ENCODE peak calls at places on chromosomes 7 and 10, in nine cellular contexts. E is NCI-H1092, P is mucosa of descending colon, L is astrocyte of the spinal cord, S is sigmoid colon, O is hepatic stellate cell, A is EL, I is fibroblast of the conjunctiva, R is tibial nerve. Z is an unnamed sample.

GRCh38 chr7:22002731-22003130 is 57.0 kb upstream of the CDCA7L start:
- DNase-seq in E (no peak), P (no peak), L (no peak), S (no peak), O (no peak), A (no peak), I (no peak), R (no peak), Z (no peak)

GRCh38 chr10:36783400-36783799 is 342.0 kb upstream of the ANKRD30A start:
- DNase-seq in E (no peak), P (no peak), L (no peak), S (no peak), O (no peak), A (no peak), I (no peak), R (no peak), Z (no peak)

GRCh38 chr10:49189422-49189821 is 1.2 kb upstream of the TMEM273 start:
- DNase-seq in E (no peak), P (no peak), L (no peak), S (no peak), O (no peak), A (no peak), I (no peak), R (no peak), Z (no peak)

GRCh38 chr7:15891151-15891842 is 204.8 kb upstream of the MEOX2 start:
- DNase-seq in E (no peak), P (no peak), L (peak; percentile 72), S (no peak), O (peak; percentile 16), A (peak; percentile 59), I (no peak), R (no peak), Z (peak; percentile 11)

GRCh38 chr7:122881324-122881723 is 4.9 kb downstream of the CADPS2 start:
- DNase-seq in E (no peak), P (no peak), L (no peak), S (no peak), O (no peak), A (no peak), I (no peak), R (no peak), Z (no peak)

GRCh38 chr10:107072786-107073185 is 91.7 kb downstream of the SORCS1 start:
- DNase-seq in E (no peak), P (no peak), L (no peak), S (no peak), O (no peak), A (no peak), I (no peak), R (no peak), Z (no peak)

GRCh38 chr7:138982204-138982623 is 1.0 kb upstream of the KIAA1549 start:
- DNase-seq in E (no peak), P (no peak), L (no peak), S (no peak), O (no peak), A (peak; percentile 4), I (no peak), R (no peak), Z (no peak)

GRCh38 chr7:22943997-22944396 is 69.9 kb downstream of the HYCC1 start:
- DNase-seq in E (no peak), P (no peak), L (peak; percentile 84), S (peak; percentile 65), O (peak; percentile 11), A (peak; percentile 81), I (peak; percentile 47), R (no peak), Z (peak; percentile 78)

GRCh38 chr7:117129538-117129955 is 176.2 kb downstream of the ST7 start:
- DNase-seq in E (no peak), P (no peak), L (no peak), S (no peak), O (no peak), A (no peak), I (no peak), R (no peak), Z (no peak)

GRCh38 chr10:126669188-126669587 is 1.3 kb downstream of the C10orf90 start:
- DNase-seq in E (no peak), P (no peak), L (no peak), S (no peak), O (no peak), A (no peak), I (no peak), R (no peak), Z (no peak)

GRCh38 chr7:99631311-99632109 is 14.8 kb downstream of the ZSCAN25 start:
- DNase-seq in E (no peak), P (no peak), L (peak; percentile 12), S (no peak), O (no peak), A (no peak), I (no peak), R (no peak), Z (peak; percentile 14)

GRCh38 chr10:69863580-69863979 is 61.9 kb downstream of the COL13A1 start:
- DNase-seq in E (no peak), P (no peak), L (peak; percentile 66), S (no peak), O (no peak), A (peak; percentile 71), I (peak; percentile 26), R (no peak), Z (peak; percentile 41)

GRCh38 chr10:44963772-44964633 is 4.4 kb downstream of the RASSF4 start:
- DNase-seq in E (no peak), P (peak; percentile 51), L (no peak), S (peak; percentile 87), O (no peak), A (no peak), I (no peak), R (peak; percentile 83), Z (no peak)

GRCh38 chr7:34354906-34355305 is 303.1 kb upstream of the NPSR1 start:
- DNase-seq in E (no peak), P (no peak), L (peak; percentile 67), S (no peak), O (peak; percentile 0), A (peak; percentile 53), I (no peak), R (no peak), Z (peak; percentile 36)

GRCh38 chr7:45716380-45717203 is 142.4 kb downstream of the ADCY1 start:
- DNase-seq in E (peak; percentile 6), P (no peak), L (no peak), S (no peak), O (no peak), A (no peak), I (no peak), R (no peak), Z (no peak)

GRCh38 chr10:4399571-4399970 is 426.4 kb upstream of the AKR1E2 start:
- DNase-seq in E (no peak), P (no peak), L (no peak), S (no peak), O (no peak), A (no peak), I (no peak), R (no peak), Z (no peak)

GRCh38 chr7:147510913-147511312 is 1079.7 kb upstream of the C7orf33 start:
- DNase-seq in E (no peak), P (no peak), L (peak; percentile 73), S (no peak), O (no peak), A (peak; percentile 66), I (no peak), R (no peak), Z (peak; percentile 67)

GRCh38 chr7:12508005-12508404 is 62.5 kb upstream of the SCIN start:
- DNase-seq in E (no peak), P (no peak), L (no peak), S (no peak), O (no peak), A (no peak), I (no peak), R (no peak), Z (no peak)

GRCh38 chr7:120583835-120584586 is 273.9 kb downstream of the TSPAN12 start:
- DNase-seq in E (no peak), P (no peak), L (peak; percentile 86), S (no peak), O (peak; percentile 24), A (peak; percentile 94), I (peak; percentile 62), R (no peak), Z (peak; percentile 85)

GRCh38 chr10:23914641-23915040 is 294.3 kb upstream of the KIAA1217 start:
- DNase-seq in E (no peak), P (no peak), L (no peak), S (no peak), O (no peak), A (no peak), I (no peak), R (no peak), Z (no peak)

GRCh38 chr10:17673517-17674051 is 29.6 kb downstream of the STAM start:
- DNase-seq in E (no peak), P (no peak), L (peak; percentile 94), S (no peak), O (peak; percentile 72), A (peak; percentile 97), I (peak; percentile 75), R (no peak), Z (peak; percentile 93)

GRCh38 chr7:151278949-151279348 is 30.5 kb upstream of the SMARCD3 start:
- DNase-seq in E (no peak), P (no peak), L (no peak), S (no peak), O (no peak), A (no peak), I (no peak), R (no peak), Z (no peak)

GRCh38 chr10:12730809-12731519 is 270.5 kb downstream of the CCDC3 start:
- DNase-seq in E (no peak), P (no peak), L (no peak), S (no peak), O (no peak), A (no peak), I (no peak), R (no peak), Z (no peak)

GRCh38 chr10:94310369-94310768 is 52.4 kb downstream of the NOC3L start:
- DNase-seq in E (no peak), P (no peak), L (no peak), S (no peak), O (no peak), A (no peak), I (no peak), R (no peak), Z (no peak)

GRCh38 chr10:30178565-30178964 is 119.2 kb upstream of the JCAD start:
- DNase-seq in E (no peak), P (no peak), L (peak; percentile 46), S (no peak), O (no peak), A (peak; percentile 63), I (peak; percentile 89), R (no peak), Z (peak; percentile 58)

GRCh38 chr10:19706904-19707303 is 109.3 kb upstream of the PLXDC2 start:
- DNase-seq in E (no peak), P (no peak), L (no peak), S (no peak), O (no peak), A (no peak), I (no peak), R (no peak), Z (no peak)

GRCh38 chr7:131090188-131090587 is 237.5 kb upstream of the MKLN1 start:
- DNase-seq in E (no peak), P (no peak), L (no peak), S (no peak), O (no peak), A (no peak), I (no peak), R (no peak), Z (no peak)

GRCh38 chr10:96450514-96451207 is 63.1 kb downstream of the TLL2 start:
- DNase-seq in E (no peak), P (no peak), L (no peak), S (no peak), O (no peak), A (no peak), I (no peak), R (no peak), Z (no peak)

GRCh38 chr7:101624246-101625000 is 4.7 kb downstream of the MYL10 start:
- DNase-seq in E (no peak), P (no peak), L (no peak), S (no peak), O (no peak), A (no peak), I (no peak), R (no peak), Z (no peak)

GRCh38 chr10:70992436-70992835 is 104.1 kb upstream of the PCBD1 start:
- DNase-seq in E (no peak), P (no peak), L (no peak), S (no peak), O (no peak), A (no peak), I (no peak), R (no peak), Z (no peak)

Z was measured in brain microvascular endothelial cell.